ENCODE peak calls at places on chromosomes 6 and 20, in nine cellular contexts. One of them, this sample, is unnamed.
A peak's percentile ranks its signal among the peaks of the same experiment; 100 is the strongest.

GRCh38 chr20:53074811-53075314 is 102.7 kb downstream of the TSHZ2 start:
- DNase-seq in GM23248: peak; percentile 78
- DNase-seq in H9: no peak
- DNase-seq in mesendoderm: no peak
- DNase-seq in IMR-90: no peak
- DNase-seq in adipocyte: no peak
- DNase-seq in neuronal stem cell: no peak
- DNase-seq in mammary epithelial cell: peak; percentile 32
- DNase-seq in HCT116: no peak
- DNase-seq in this sample: peak; percentile 87

GRCh38 chr6:7765575-7766325 is 39.9 kb downstream of the BMP6 start:
- DNase-seq in mammary epithelial cell: no peak
- DNase-seq in neuronal stem cell: no peak
- DNase-seq in IMR-90: peak; percentile 41
- DNase-seq in HCT116: no peak
- DNase-seq in mesendoderm: no peak
- DNase-seq in GM23248: peak; percentile 71
- DNase-seq in adipocyte: peak; percentile 21
- DNase-seq in H9: no peak
- DNase-seq in this sample: peak; percentile 25

GRCh38 chr6:119312875-119313338 is 36.7 kb downstream of the MAN1A1 start:
- DNase-seq in mesendoderm: peak; percentile 79
- DNase-seq in GM23248: no peak
- DNase-seq in HCT116: no peak
- DNase-seq in H9: no peak
- DNase-seq in IMR-90: no peak
- DNase-seq in adipocyte: no peak
- DNase-seq in neuronal stem cell: no peak
- DNase-seq in mammary epithelial cell: no peak
- DNase-seq in this sample: no peak

GRCh38 chr20:2210646-2211556 is 84.9 kb upstream of the TGM3 start:
- DNase-seq in mammary epithelial cell: peak; percentile 46
- DNase-seq in neuronal stem cell: no peak
- DNase-seq in mesendoderm: peak; percentile 76
- DNase-seq in GM23248: peak; percentile 97
- DNase-seq in IMR-90: peak; percentile 75
- DNase-seq in HCT116: no peak
- DNase-seq in adipocyte: peak; percentile 21
- DNase-seq in H9: no peak
- DNase-seq in this sample: peak; percentile 65

GRCh38 chr20:63701329-63702035 is 5.0 kb downstream of the TNFRSF6B start:
- DNase-seq in mammary epithelial cell: no peak
- DNase-seq in neuronal stem cell: no peak
- DNase-seq in mesendoderm: no peak
- DNase-seq in GM23248: no peak
- DNase-seq in H9: no peak
- DNase-seq in adipocyte: no peak
- DNase-seq in IMR-90: no peak
- DNase-seq in HCT116: no peak
- DNase-seq in this sample: no peak

GRCh38 chr20:62149532-62150235 is 6.1 kb downstream of the SS18L1 start:
- DNase-seq in HCT116: no peak
- DNase-seq in adipocyte: no peak
- DNase-seq in mesendoderm: peak; percentile 91
- DNase-seq in GM23248: no peak
- DNase-seq in IMR-90: peak; percentile 18
- DNase-seq in neuronal stem cell: no peak
- DNase-seq in H9: peak; percentile 62
- DNase-seq in mammary epithelial cell: peak; percentile 83
- DNase-seq in this sample: peak; percentile 39

GRCh38 chr6:113701552-113702254 is 155.4 kb upstream of the MARCKS start:
- DNase-seq in GM23248: no peak
- DNase-seq in HCT116: no peak
- DNase-seq in mesendoderm: no peak
- DNase-seq in IMR-90: no peak
- DNase-seq in neuronal stem cell: no peak
- DNase-seq in H9: no peak
- DNase-seq in mammary epithelial cell: no peak
- DNase-seq in adipocyte: no peak
- DNase-seq in this sample: no peak

GRCh38 chr6:150940951-150941350 is 75.4 kb downstream of the MTHFD1L start:
- DNase-seq in neuronal stem cell: no peak
- DNase-seq in mesendoderm: no peak
- DNase-seq in IMR-90: peak; percentile 54
- DNase-seq in GM23248: peak; percentile 66
- DNase-seq in adipocyte: peak; percentile 56
- DNase-seq in HCT116: no peak
- DNase-seq in H9: no peak
- DNase-seq in mammary epithelial cell: no peak
- DNase-seq in this sample: no peak

GRCh38 chr20:59561228-59561605 is 43.1 kb upstream of the PHACTR3 start:
- DNase-seq in mammary epithelial cell: peak; percentile 43
- DNase-seq in IMR-90: no peak
- DNase-seq in neuronal stem cell: no peak
- DNase-seq in GM23248: no peak
- DNase-seq in H9: no peak
- DNase-seq in adipocyte: no peak
- DNase-seq in mesendoderm: no peak
- DNase-seq in HCT116: no peak
- DNase-seq in this sample: no peak

GRCh38 chr6:81384921-81385320 is 367.6 kb downstream of the TENT5A start:
- DNase-seq in IMR-90: no peak
- DNase-seq in mesendoderm: no peak
- DNase-seq in mammary epithelial cell: no peak
- DNase-seq in adipocyte: no peak
- DNase-seq in H9: no peak
- DNase-seq in GM23248: peak; percentile 35
- DNase-seq in HCT116: no peak
- DNase-seq in neuronal stem cell: no peak
- DNase-seq in this sample: no peak

GRCh38 chr6:40962241-40962640 is 76.8 kb downstream of the UNC5CL start:
- DNase-seq in adipocyte: peak; percentile 36
- DNase-seq in neuronal stem cell: no peak
- DNase-seq in mammary epithelial cell: peak; percentile 97
- DNase-seq in H9: no peak
- DNase-seq in IMR-90: peak; percentile 95
- DNase-seq in HCT116: peak; percentile 77
- DNase-seq in GM23248: peak; percentile 95
- DNase-seq in mesendoderm: peak; percentile 69
- DNase-seq in this sample: peak; percentile 98

GRCh38 chr6:97437087-97437486 is 154.1 kb upstream of the MMS22L start:
- DNase-seq in GM23248: peak; percentile 62
- DNase-seq in mesendoderm: peak; percentile 59
- DNase-seq in H9: no peak
- DNase-seq in IMR-90: peak; percentile 18
- DNase-seq in adipocyte: peak; percentile 54
- DNase-seq in HCT116: peak; percentile 19
- DNase-seq in mammary epithelial cell: peak; percentile 7
- DNase-seq in neuronal stem cell: no peak
- DNase-seq in this sample: peak; percentile 2

GRCh38 chr6:128784266-128784665 is 98.7 kb upstream of the LAMA2 start:
- DNase-seq in H9: no peak
- DNase-seq in neuronal stem cell: no peak
- DNase-seq in mammary epithelial cell: no peak
- DNase-seq in GM23248: no peak
- DNase-seq in IMR-90: no peak
- DNase-seq in adipocyte: no peak
- DNase-seq in HCT116: no peak
- DNase-seq in mesendoderm: peak; percentile 13
- DNase-seq in this sample: no peak

GRCh38 chr20:14633507-14633906 is 296.1 kb upstream of the FLRT3 start:
- DNase-seq in IMR-90: no peak
- DNase-seq in GM23248: peak; percentile 38
- DNase-seq in adipocyte: no peak
- DNase-seq in HCT116: no peak
- DNase-seq in mammary epithelial cell: no peak
- DNase-seq in neuronal stem cell: no peak
- DNase-seq in mesendoderm: no peak
- DNase-seq in H9: no peak
- DNase-seq in this sample: no peak

GRCh38 chr6:43277083-43277642 is 20.9 kb upstream of the SLC22A7 start:
- DNase-seq in adipocyte: no peak
- DNase-seq in neuronal stem cell: no peak
- DNase-seq in GM23248: no peak
- DNase-seq in HCT116: no peak
- DNase-seq in IMR-90: no peak
- DNase-seq in H9: no peak
- DNase-seq in mesendoderm: no peak
- DNase-seq in mammary epithelial cell: no peak
- DNase-seq in this sample: no peak
- H3K9ac ChIP-seq in adipocyte: no peak overlapping the region
- H3K9ac ChIP-seq in neuronal stem cell: peak overlapping the region; percentile 1
- H3K9ac ChIP-seq in GM23248: no peak overlapping the region
- H3K9ac ChIP-seq in HCT116: no peak overlapping the region
- H3K9ac ChIP-seq in IMR-90: no peak overlapping the region
- H3K9ac ChIP-seq in H9: no peak overlapping the region
- H3K9ac ChIP-seq in mesendoderm: no peak overlapping the region
- H3K9ac ChIP-seq in mammary epithelial cell: no peak overlapping the region
- H3K9ac ChIP-seq in this sample: no peak overlapping the region

DNA sequence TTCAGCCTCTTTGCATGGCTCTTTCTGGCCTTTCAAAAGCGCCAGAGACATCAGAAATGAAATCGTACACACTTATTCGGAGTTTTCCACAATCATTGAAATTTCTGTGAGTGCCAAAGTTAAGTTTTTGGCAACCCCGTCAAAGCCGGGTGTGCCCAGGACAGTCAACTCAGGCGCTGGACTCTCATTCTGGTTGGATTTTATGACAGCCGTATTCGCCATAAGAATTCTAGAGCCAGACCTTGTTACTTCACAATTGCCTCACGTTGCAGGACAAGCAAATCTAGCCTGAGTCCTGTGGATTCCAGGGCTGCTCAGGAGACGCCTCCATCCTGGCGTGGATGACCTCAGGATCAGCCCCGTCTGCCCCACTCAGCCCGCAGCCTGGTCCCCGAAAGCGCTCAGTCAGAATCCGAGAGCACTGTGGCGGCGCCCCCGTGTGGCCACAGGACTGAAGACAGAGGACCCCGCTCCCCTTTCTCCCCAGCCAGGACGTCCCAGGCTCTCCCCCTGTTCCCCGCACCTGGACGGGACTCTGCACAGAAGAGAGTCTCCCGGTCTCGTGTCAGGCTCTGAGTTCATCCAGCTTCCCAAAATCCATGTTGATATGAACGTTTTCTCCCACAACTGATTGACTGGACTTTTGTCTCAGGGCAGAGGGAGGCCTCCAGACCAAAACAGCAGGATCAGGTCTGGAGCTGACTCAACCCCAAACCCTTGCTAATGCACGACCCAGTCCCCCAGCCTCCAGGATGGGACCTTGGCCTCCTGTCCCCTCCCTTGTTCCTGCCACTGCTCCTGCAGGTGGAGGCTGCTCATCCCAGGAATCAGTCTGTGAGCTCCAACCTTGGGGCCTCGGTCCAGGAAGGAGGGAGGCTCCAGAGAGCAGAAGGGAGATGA is 38.2 kb downstream of the MICA start:
- DNase-seq in mesendoderm: peak; percentile 67
- DNase-seq in HCT116: no peak
- DNase-seq in H9: peak; percentile 87
- DNase-seq in GM23248: peak; percentile 87
- DNase-seq in adipocyte: peak; percentile 93
- DNase-seq in IMR-90: peak; percentile 34
- DNase-seq in neuronal stem cell: peak; percentile 70
- DNase-seq in mammary epithelial cell: peak; percentile 32
- DNase-seq in this sample: peak; percentile 8
- H3K9ac ChIP-seq in mesendoderm: no peak overlapping the region
- H3K9ac ChIP-seq in HCT116: no peak overlapping the region
- H3K9ac ChIP-seq in H9: no peak overlapping the region
- H3K9ac ChIP-seq in GM23248: no peak overlapping the region
- H3K9ac ChIP-seq in adipocyte: peak overlapping the region; percentile 40
- H3K9ac ChIP-seq in IMR-90: no peak overlapping the region
- H3K9ac ChIP-seq in neuronal stem cell: no peak overlapping the region
- H3K9ac ChIP-seq in mammary epithelial cell: no peak overlapping the region
- H3K9ac ChIP-seq in this sample: no peak overlapping the region

GRCh38 chr6:167893416-167893815 is 66.7 kb downstream of the AFDN start:
- DNase-seq in GM23248: peak; percentile 67
- DNase-seq in neuronal stem cell: no peak
- DNase-seq in IMR-90: peak; percentile 52
- DNase-seq in H9: peak; percentile 42
- DNase-seq in HCT116: peak; percentile 10
- DNase-seq in mammary epithelial cell: peak; percentile 91
- DNase-seq in mesendoderm: peak; percentile 84
- DNase-seq in adipocyte: no peak
- DNase-seq in this sample: peak; percentile 43

GRCh38 chr6:167896648-167897047 is 69.9 kb downstream of the AFDN start:
- DNase-seq in H9: no peak
- DNase-seq in adipocyte: no peak
- DNase-seq in HCT116: no peak
- DNase-seq in GM23248: no peak
- DNase-seq in mammary epithelial cell: no peak
- DNase-seq in mesendoderm: no peak
- DNase-seq in neuronal stem cell: no peak
- DNase-seq in IMR-90: no peak
- DNase-seq in this sample: no peak

GRCh38 chr6:167888098-167888497 is 61.4 kb downstream of the AFDN start:
- DNase-seq in neuronal stem cell: no peak
- DNase-seq in mesendoderm: no peak
- DNase-seq in H9: no peak
- DNase-seq in mammary epithelial cell: no peak
- DNase-seq in adipocyte: no peak
- DNase-seq in GM23248: no peak
- DNase-seq in IMR-90: no peak
- DNase-seq in HCT116: no peak
- DNase-seq in this sample: no peak

GRCh38 chr6:167894965-167895364 is 68.3 kb downstream of the AFDN start:
- DNase-seq in mesendoderm: no peak
- DNase-seq in H9: no peak
- DNase-seq in mammary epithelial cell: no peak
- DNase-seq in IMR-90: no peak
- DNase-seq in neuronal stem cell: no peak
- DNase-seq in GM23248: no peak
- DNase-seq in HCT116: no peak
- DNase-seq in adipocyte: no peak
- DNase-seq in this sample: no peak

DNA sequence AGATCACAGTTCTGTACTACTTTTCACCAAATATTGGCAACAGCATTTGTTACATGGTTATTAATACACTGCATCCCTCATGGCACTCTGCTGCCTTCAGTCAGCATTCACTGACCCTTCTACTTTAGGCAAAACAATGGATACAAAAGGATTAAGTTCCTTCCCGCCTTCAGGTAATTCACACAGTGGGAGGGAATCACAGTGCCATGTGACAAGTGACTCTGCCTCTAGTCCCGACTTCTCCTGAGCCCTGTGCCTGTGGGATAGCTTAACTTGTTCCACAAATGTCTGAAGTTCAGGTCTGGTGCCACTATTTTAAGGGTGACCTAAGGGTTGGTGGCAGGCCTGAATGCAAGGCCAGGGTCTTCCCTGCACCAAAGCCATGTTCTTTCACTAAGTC is 66.1 kb downstream of the AFDN start:
- DNase-seq in mammary epithelial cell: no peak
- DNase-seq in H9: peak; percentile 68
- DNase-seq in neuronal stem cell: peak; percentile 27
- DNase-seq in IMR-90: no peak
- DNase-seq in HCT116: no peak
- DNase-seq in adipocyte: no peak
- DNase-seq in GM23248: no peak
- DNase-seq in mesendoderm: peak; percentile 93
- DNase-seq in this sample: no peak
- H3K9ac ChIP-seq in mammary epithelial cell: no peak overlapping the region
- H3K9ac ChIP-seq in H9: no peak overlapping the region
- H3K9ac ChIP-seq in neuronal stem cell: no peak overlapping the region
- H3K9ac ChIP-seq in IMR-90: no peak overlapping the region
- H3K9ac ChIP-seq in HCT116: no peak overlapping the region
- H3K9ac ChIP-seq in adipocyte: no peak overlapping the region
- H3K9ac ChIP-seq in GM23248: no peak overlapping the region
- H3K9ac ChIP-seq in mesendoderm: no peak overlapping the region
- H3K9ac ChIP-seq in this sample: peak overlapping the region; percentile 7

GRCh38 chr20:1001116-1001515 is 995 bp downstream of the RSPO4 start:
- DNase-seq in mesendoderm: no peak
- DNase-seq in IMR-90: no peak
- DNase-seq in H9: peak; percentile 17
- DNase-seq in GM23248: no peak
- DNase-seq in mammary epithelial cell: no peak
- DNase-seq in neuronal stem cell: no peak
- DNase-seq in adipocyte: no peak
- DNase-seq in HCT116: no peak
- DNase-seq in this sample: no peak
- H3K9ac ChIP-seq in mesendoderm: no peak overlapping the region
- H3K9ac ChIP-seq in IMR-90: no peak overlapping the region
- H3K9ac ChIP-seq in H9: no peak overlapping the region
- H3K9ac ChIP-seq in GM23248: no peak overlapping the region
- H3K9ac ChIP-seq in mammary epithelial cell: no peak overlapping the region
- H3K9ac ChIP-seq in neuronal stem cell: no peak overlapping the region
- H3K9ac ChIP-seq in adipocyte: no peak overlapping the region
- H3K9ac ChIP-seq in HCT116: no peak overlapping the region
- H3K9ac ChIP-seq in this sample: no peak overlapping the region

This sample was measured in astrocyte.